ENCODE peak calls at places on chromosome 9, in four cellular contexts. B is H1, O is A549, F is upper lobe of left lung. Y is an unnamed sample.

GRCh38 chr9:16421534-16421933 is 448.9 kb downstream of the BNC2 start:
- DNase-seq in B (no peak), O (no peak), F (no peak), Y (no peak)

GRCh38 chr9:108182950-108183381 is 672.8 kb downstream of the ACTL7B start:
- DNase-seq in B (no peak), O (no peak), F (no peak), Y (peak; percentile 77)

GRCh38 chr9:72579190-72579589 is 57.8 kb downstream of the TMC1 start:
- DNase-seq in B (no peak), O (peak; percentile 76), F (peak; percentile 60), Y (no peak)

GRCh38 chr9:83649080-83649479 is 26.1 kb downstream of the IDNK start:
- DNase-seq in B (peak; percentile 89), O (peak; percentile 63), F (peak; percentile 68), Y (no peak)

GRCh38 chr9:106697390-106697789 is 165.6 kb upstream of the ZNF462 start:
- DNase-seq in B (no peak), O (no peak), F (no peak), Y (no peak)

GRCh38 chr9:129202613-129203555 is 24.8 kb upstream of the IER5L start:
- DNase-seq in B (peak; percentile 99), O (peak; percentile 83), F (peak; percentile 87), Y (peak; percentile 96)

GRCh38 chr9:133994359-133995011 is 2.4 kb upstream of the VAV2 start:
- DNase-seq in B (peak; percentile 96), O (peak; percentile 72), F (peak; percentile 81), Y (no peak)

GRCh38 chr9:19145881-19146280 is 18.6 kb upstream of the PLIN2 start:
- DNase-seq in B (no peak), O (no peak), F (no peak), Y (no peak)

GRCh38 chr9:97512966-97513560 is 11.6 kb downstream of the TMOD1 start:
- DNase-seq in B (no peak), O (no peak), F (no peak), Y (no peak)

GRCh38 chr9:104075801-104076753 is 18.0 kb upstream of the SMC2 start:
- DNase-seq in B (no peak), O (no peak), F (no peak), Y (no peak)

GRCh38 chr9:37464426-37465248 is 613 bp downstream of the ZBTB5 start:
- DNase-seq in B (peak; percentile 93), O (no peak), F (peak; percentile 85), Y (peak; percentile 97)

GRCh38 chr9:108836771-108837170 is 19.0 kb downstream of the ACTL7B start:
- DNase-seq in B (no peak), O (no peak), F (no peak), Y (no peak)

GRCh38 chr9:34267660-34268059 is 61.4 kb downstream of the KIF24 start:
- DNase-seq in B (no peak), O (no peak), F (no peak), Y (no peak)

GRCh38 chr9:110710420-110710819 is 41.8 kb downstream of the MUSK start:
- DNase-seq in B (no peak), O (no peak), F (no peak), Y (no peak)

GRCh38 chr9:75461188-75461587 is 372.9 kb downstream of the OSTF1 start:
- DNase-seq in B (no peak), O (no peak), F (no peak), Y (no peak)
- TF ChIP-seq EP300 in B (no peak), O (no peak), F (no peak), Y (no peak)

GRCh38 chr9:74494490-74494889 is 2.6 kb upstream of the RORB start:
- DNase-seq in B (no peak), O (no peak), F (no peak), Y (no peak)
- TF ChIP-seq EP300 in B (no peak), O (no peak), F (no peak), Y (no peak)

GRCh38 chr9:123686849-123687233 is 243.1 kb downstream of the DENND1A start:
- DNase-seq in B (no peak), O (no peak), F (no peak), Y (no peak)
- TF ChIP-seq EP300 in B (no peak), O (no peak), F (no peak), Y (no peak)

GRCh38 chr9:112091805-112092204 is 83.3 kb downstream of the SUSD1 start:
- DNase-seq in B (no peak), O (peak; percentile 37), F (no peak), Y (peak; percentile 39)
- TF ChIP-seq EP300 in B (no peak), O (no peak), F (no peak), Y (no peak)

Y was measured in esophagus muscularis mucosa.